ENCODE peak calls at places on chromosomes 11 and 22, in ten cellular contexts. V, I, A, O, J, B, X, K, G and H are unnamed samples.

GRCh38 chr11:46422588-46422987 is 31.0 kb upstream of the CHRM4 start:
- DNase-seq in V (no peak), I (peak; percentile 36), A (no peak), O (no peak), J (no peak), B (no peak), X (no peak), K (no peak), G (no peak), H (no peak)

GRCh38 chr11:35235944-35236666 is 97.1 kb downstream of the CD44 start:
- DNase-seq in V (no peak), I (no peak), A (no peak), O (peak; percentile 71), J (no peak), B (no peak), X (peak; percentile 89), K (no peak), G (no peak), H (no peak)

GRCh38 chr11:72679869-72680268 is 5.6 kb upstream of the PDE2A start:
- DNase-seq in V (no peak), I (no peak), A (no peak), O (no peak), J (no peak), B (no peak), X (no peak), K (no peak), G (no peak), H (no peak)

GRCh38 chr11:57354699-57355098 is 16.5 kb downstream of the P2RX3 start:
- DNase-seq in V (no peak), I (no peak), A (no peak), O (no peak), J (no peak), B (no peak), X (no peak), K (no peak), G (no peak), H (no peak)

GRCh38 chr22:25363474-25363873 is 144.0 kb downstream of the CRYBB2 start:
- DNase-seq in V (no peak), I (no peak), A (no peak), O (no peak), J (no peak), B (no peak), X (no peak), K (no peak), G (no peak), H (no peak)

GRCh38 chr11:103079833-103080232 is 12.1 kb downstream of the DCUN1D5 start:
- DNase-seq in V (no peak), I (peak; percentile 58), A (peak; percentile 46), O (no peak), J (no peak), B (no peak), X (peak; percentile 41), K (no peak), G (no peak), H (no peak)

GRCh38 chr22:40237788-40238424 is 60.2 kb downstream of the TNRC6B start:
- DNase-seq in V (no peak), I (no peak), A (no peak), O (no peak), J (no peak), B (no peak), X (no peak), K (no peak), G (no peak), H (no peak)

GRCh38 chr11:128563308-128563707 is 24.1 kb downstream of the ETS1 start:
- DNase-seq in V (no peak), I (no peak), A (no peak), O (no peak), J (no peak), B (no peak), X (no peak), K (no peak), G (no peak), H (no peak)

GRCh38 chr22:32800158-32800557 is 1.3 kb upstream of the TIMP3 start:
- DNase-seq in V (no peak), I (no peak), A (no peak), O (no peak), J (no peak), B (no peak), X (no peak), K (no peak), G (peak; percentile 62), H (no peak)

GRCh38 chr11:69985331-69985653 is 92.8 kb upstream of the ANO1 start:
- DNase-seq in V (no peak), I (no peak), A (no peak), O (no peak), J (no peak), B (peak; percentile 12), X (no peak), K (no peak), G (no peak), H (no peak)

GRCh38 chr11:285021-285893 is 3.7 kb upstream of the PGGHG start:
- DNase-seq in V (no peak), I (no peak), A (no peak), O (no peak), J (peak; percentile 26), B (no peak), X (no peak), K (no peak), G (no peak), H (no peak)

GRCh38 chr11:122628691-122629555 is 26.6 kb upstream of the UBASH3B start:
- DNase-seq in V (peak; percentile 50), I (peak; percentile 77), A (peak; percentile 82), O (peak; percentile 74), J (peak; percentile 81), B (peak; percentile 88), X (peak; percentile 65), K (no peak), G (peak; percentile 45), H (no peak)
- TF ChIP-seq CTCF in V (peak; percentile 77), I (peak; percentile 93), A (peak; percentile 97), O (peak; percentile 89), J (peak; percentile 85), B (peak; percentile 95), X (peak; percentile 95), K (peak; percentile 69), G (peak; percentile 81), H (peak; percentile 88)

GRCh38 chr22:27711756-27712155 is 89.8 kb downstream of the MN1 start:
- DNase-seq in V (no peak), I (no peak), A (no peak), O (no peak), J (no peak), B (no peak), X (no peak), K (no peak), G (no peak), H (no peak)

GRCh38 chr22:27717094-27717493 is 84.5 kb downstream of the MN1 start:
- DNase-seq in V (no peak), I (no peak), A (no peak), O (no peak), J (no peak), B (no peak), X (no peak), K (no peak), G (no peak), H (no peak)

GRCh38 chr22:27716074-27716473 is 85.5 kb downstream of the MN1 start:
- DNase-seq in V (no peak), I (no peak), A (no peak), O (no peak), J (no peak), B (no peak), X (no peak), K (no peak), G (no peak), H (no peak)

GRCh38 chr22:27714076-27714475 is 87.5 kb downstream of the MN1 start:
- DNase-seq in V (no peak), I (no peak), A (no peak), O (no peak), J (no peak), B (no peak), X (peak; percentile 16), K (no peak), G (no peak), H (no peak)

DNA sequence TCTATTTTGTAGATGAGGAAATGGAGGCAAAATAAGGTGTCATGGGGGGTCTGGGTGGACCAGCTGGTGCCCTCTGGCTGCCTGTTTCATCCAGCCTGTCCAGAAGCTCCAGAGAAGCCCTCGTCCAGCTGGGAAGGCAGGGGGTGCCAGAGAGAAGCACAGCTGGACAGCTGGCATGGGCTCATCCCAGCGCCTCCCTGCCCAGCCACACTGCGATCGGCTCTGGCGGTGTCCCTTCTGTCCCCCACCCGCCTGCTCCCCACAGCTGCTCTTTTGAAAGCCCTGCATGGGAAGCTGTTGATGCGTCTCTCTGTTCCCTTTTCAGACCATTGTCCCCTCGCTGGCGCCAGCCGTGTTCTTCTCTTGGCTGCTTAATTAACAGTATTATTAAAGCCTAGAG is 86.5 kb downstream of the MN1 start:
- DNase-seq in V (no peak), I (no peak), A (no peak), O (no peak), J (no peak), B (no peak), X (no peak), K (no peak), G (no peak), H (no peak)
- TF ChIP-seq CTCF in V (peak; percentile 7), I (peak; percentile 18), A (no peak), O (peak; percentile 33), J (peak; percentile 28), B (peak; percentile 45), X (peak; percentile 6), K (no peak), G (peak; percentile 37), H (no peak)

GRCh38 chr11:17718510-17718962 is 835 bp upstream of the MYOD1 start:
- DNase-seq in V (no peak), I (no peak), A (no peak), O (no peak), J (no peak), B (peak; percentile 38), X (no peak), K (no peak), G (no peak), H (no peak)

GRCh38 chr11:17721242-17721999 is 2.0 kb downstream of the MYOD1 start:
- DNase-seq in V (peak; percentile 63), I (no peak), A (no peak), O (no peak), J (no peak), B (no peak), X (no peak), K (no peak), G (no peak), H (no peak)

GRCh38 chr11:17720796-17721171 is 1.4 kb downstream of the MYOD1 start:
- DNase-seq in V (peak; percentile 85), I (no peak), A (no peak), O (no peak), J (peak; percentile 53), B (peak; percentile 52), X (no peak), K (no peak), G (no peak), H (no peak)

GRCh38 chr11:17719028-17719939 is at the start of gene MYOD1:
- DNase-seq in V (no peak), I (no peak), A (no peak), O (no peak), J (peak; percentile 73), B (peak; percentile 79), X (no peak), K (no peak), G (no peak), H (no peak)

GRCh38 chr11:17719940-17720795 is 797 bp downstream of the MYOD1 start:
- DNase-seq in V (peak; percentile 61), I (no peak), A (peak; percentile 20), O (no peak), J (peak; percentile 74), B (peak; percentile 79), X (no peak), K (no peak), G (no peak), H (no peak)
- TF ChIP-seq CTCF in V (peak; percentile 66), I (peak; percentile 17), A (no peak), O (peak; percentile 33), J (peak; percentile 58), B (peak; percentile 57), X (peak; percentile 8), K (no peak), G (peak; percentile 49), H (peak; percentile 10)

GRCh38 chr22:35024364-35024692 is 41.6 kb upstream of the ISX start:
- DNase-seq in V (no peak), I (no peak), A (no peak), O (no peak), J (no peak), B (no peak), X (no peak), K (no peak), G (no peak), H (no peak)
- TF ChIP-seq CTCF in V (no peak), I (no peak), A (no peak), O (peak; percentile 20), J (no peak), B (no peak), X (no peak), K (no peak), G (peak; percentile 24), H (no peak)